ENCODE peak calls at places on chromosomes 11 and 22, in seven cellular contexts. P, L, J, H, Z, N and W are unnamed samples. For H3K4me1 and H3K36me3, the result is how much of the 10 kb centered on the place peaks cover.

GRCh38 chr11:35126000-35126878 is 12.7 kb upstream of the CD44 start:
- DNase-seq in L (no peak), P (peak), Z (no peak), N (no peak), H (no peak), J (no peak), W (no peak)

GRCh38 chr11:68214173-68215086 is 1.3 kb upstream of the KMT5B start:
- DNase-seq in N (peak), H (peak), L (no peak), J (no peak), Z (no peak), P (no peak), W (peak)

GRCh38 chr11:19466314-19466713 is 225.6 kb upstream of the E2F8 start:
- DNase-seq in N (no peak), H (no peak), L (no peak), J (no peak), Z (no peak), P (no peak), W (no peak)

GRCh38 chr11:99423435-99423983 is 402.8 kb downstream of the CNTN5 start:
- DNase-seq in N (no peak), L (peak), P (no peak), Z (no peak), J (no peak), H (no peak), W (no peak)

GRCh38 chr22:32607086-32607485 is 132.5 kb downstream of the FBXO7 start:
- DNase-seq in H (no peak), J (no peak), N (no peak), L (no peak), Z (no peak), P (no peak), W (no peak)

GRCh38 chr11:58075781-58076180 is 45.0 kb downstream of the OR6Q1 start:
- DNase-seq in J (no peak), P (no peak), L (no peak), Z (no peak), N (no peak), H (no peak), W (no peak)

GRCh38 chr11:19437760-19438159 is 197.0 kb upstream of the E2F8 start:
- DNase-seq in N (no peak), H (no peak), J (no peak), P (no peak), Z (no peak), L (no peak), W (no peak)

GRCh38 chr11:98964146-98964545 is 56.6 kb upstream of the CNTN5 start:
- DNase-seq in N (no peak), Z (no peak), H (no peak), P (no peak), L (no peak), J (no peak), W (no peak)

GRCh38 chr11:17733261-17733660 is 1.3 kb upstream of the KCNC1 start:
- DNase-seq in J (no peak), P (no peak), N (no peak), Z (no peak), H (no peak), L (no peak), W (no peak)

GRCh38 chr11:72573380-72573949 is 100.8 kb downstream of the PDE2A start:
- DNase-seq in J (no peak), P (peak), H (peak), N (no peak), L (peak), Z (no peak), W (peak)

GRCh38 chr11:88348870-88349269 is 11.3 kb upstream of the CTSC start:
- DNase-seq in N (no peak), Z (no peak), H (no peak), J (no peak), P (no peak), L (no peak), W (no peak)

GRCh38 chr11:117809236-117810055 is 12.4 kb upstream of the DSCAML1 start:
- DNase-seq in Z (peak), N (peak), L (peak), H (peak), J (no peak), P (peak), W (peak)

GRCh38 chr11:118084247-118084646 is 2.5 kb downstream of the SMIM35 start:
- DNase-seq in Z (no peak), P (no peak), L (no peak), H (peak), N (peak), J (no peak), W (no peak)

GRCh38 chr11:109338131-109338530 is 83.9 kb upstream of the C11orf87 start:
- DNase-seq in P (no peak), N (no peak), L (no peak), Z (no peak), H (no peak), J (no peak), W (no peak)

GRCh38 chr22:47835726-47836125 is 1073.3 kb downstream of the TBC1D22A start:
- DNase-seq in P (no peak), J (no peak), L (no peak), H (no peak), Z (no peak), N (no peak), W (no peak)

GRCh38 chr11:19602906-19603305 is 109.7 kb upstream of the NAV2 start:
- DNase-seq in N (no peak), Z (no peak), J (no peak), H (no peak), L (no peak), P (no peak), W (no peak)

GRCh38 chr22:48389916-48390315 is 1437.8 kb downstream of the BRD1 start:
- DNase-seq in P (no peak), N (peak), H (no peak), L (no peak), Z (no peak), J (no peak), W (no peak)

GRCh38 chr22:27331526-27332281 is 469.9 kb downstream of the MN1 start:
- DNase-seq in N (no peak), Z (no peak), L (no peak), H (peak), P (no peak), J (peak), W (peak)

GRCh38 chr11:69022268-69022667 is 9.2 kb upstream of the MRGPRF start:
- DNase-seq in P (no peak), H (no peak), J (no peak), Z (no peak), L (no peak), N (no peak), W (no peak)

GRCh38 chr11:82680252-82680651 is 53.4 kb downstream of the FAM181B start:
- DNase-seq in H (peak), Z (no peak), P (no peak), L (no peak), J (no peak), N (peak), W (peak)

GRCh38 chr22:34592341-34592740 is 473.6 kb upstream of the ISX start:
- DNase-seq in P (no peak), H (no peak), J (no peak), N (no peak), Z (no peak), L (no peak), W (no peak)

GRCh38 chr11:11279956-11280689 is 72.9 kb downstream of the CSNK2A3 start:
- DNase-seq in H (peak), L (peak), J (no peak), P (no peak), Z (no peak), N (no peak), W (no peak)

GRCh38 chr11:111514216-111515031 is at the start of gene HOATZ:
- DNase-seq in P (peak), H (no peak), J (no peak), Z (no peak), L (peak), N (no peak), W (no peak)

GRCh38 chr11:92409347-92409746 is 184.7 kb downstream of the FAT3 start:
- DNase-seq in L (no peak), P (no peak), Z (no peak), N (no peak), J (no peak), H (no peak), W (no peak)

GRCh38 chr11:888290-889212 is 22.1 kb downstream of the CHID1 start:
- DNase-seq in H (no peak), J (no peak), Z (no peak), P (no peak), L (no peak), N (no peak), W (no peak)

GRCh38 chr11:69220581-69221051 is 64.9 kb downstream of the SMIM38 start:
- DNase-seq in J (no peak), L (no peak), Z (no peak), H (no peak), N (no peak), P (no peak), W (peak)

GRCh38 chr22:38935616-38936015 is 21.8 kb upstream of the APOBEC3A start:
- DNase-seq in Z (no peak), H (no peak), L (no peak), P (no peak), N (no peak), J (no peak), W (no peak)

GRCh38 chr11:111387318-111387863 is 8.3 kb upstream of the POU2AF1 start:
- DNase-seq in Z (no peak), J (no peak), N (peak), H (peak), P (no peak), L (no peak), W (no peak)

GRCh38 chr22:23283591-23284503 is 103.5 kb downstream of the BCR start:
- DNase-seq in Z (no peak), L (no peak), H (no peak), N (no peak), P (no peak), J (no peak), W (no peak)

GRCh38 chr11:94417386-94417987 is 16.3 kb upstream of the GPR83 start:
- DNase-seq in H (peak), P (peak), Z (no peak), L (no peak), N (no peak), J (no peak), W (peak)

GRCh38 chr22:24380220-24381218 is 46.9 kb upstream of the ADORA2A start:
- DNase-seq in J (no peak), H (no peak), N (no peak), P (no peak), Z (no peak), L (no peak), W (no peak)

GRCh38 chr22:41910050-41910598 is 4.8 kb downstream of the SHISA8 start:
- DNase-seq in L (no peak), P (no peak), Z (no peak), N (no peak), J (no peak), H (no peak), W (no peak)

GRCh38 chr11:14854057-14854456 is 38.0 kb downstream of the CYP2R1 start:
- DNase-seq in P (no peak), N (no peak), J (no peak), L (no peak), H (no peak), Z (no peak), W (no peak)

GRCh38 chr11:78078218-78079167 is 1.2 kb downstream of the NDUFC2 start:
- DNase-seq in H (no peak), N (no peak), P (no peak), J (no peak), L (no peak), Z (no peak), W (no peak)

GRCh38 chr11:78076733-78077403 is 2.8 kb downstream of the NDUFC2 start:
- DNase-seq in J (no peak), P (no peak), Z (no peak), H (no peak), L (no peak), N (no peak), W (no peak)

GRCh38 chr11:78071717-78072116 is 7.9 kb downstream of the NDUFC2 start:
- DNase-seq in N (no peak), H (no peak), Z (no peak), J (no peak), L (no peak), P (no peak), W (no peak)

GRCh38 chr11:78072455-78072854 is 7.2 kb downstream of the NDUFC2 start:
- DNase-seq in P (no peak), Z (no peak), J (no peak), H (no peak), L (no peak), N (no peak), W (no peak)

DNA sequence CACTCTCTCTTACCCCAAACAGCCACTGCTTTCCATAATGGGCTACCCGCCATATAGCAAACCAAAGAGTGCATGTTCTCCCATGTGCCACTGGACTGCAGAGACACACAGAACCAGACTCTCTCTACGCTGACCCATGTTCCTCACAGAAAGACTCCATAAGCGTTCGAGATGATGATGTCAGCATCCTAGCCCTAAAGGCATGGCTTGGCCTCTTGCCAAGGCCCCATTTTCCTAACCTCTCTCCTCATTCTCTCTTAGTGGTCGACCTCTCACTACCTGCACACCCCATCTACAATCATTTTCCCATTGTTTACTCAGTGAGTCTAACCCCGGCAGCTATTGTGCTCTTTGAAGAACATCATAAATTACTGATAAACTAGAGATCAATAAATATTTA is 4.9 kb downstream of the NDUFC2 start:
- DNase-seq in P (no peak), H (no peak), J (no peak), N (no peak), Z (no peak), L (no peak), W (no peak)
- H3K4me1 ChIP-seq in P (under half), H (under half), J (under half), N (under half), Z (under half), L (under half), W (under half)

DNA sequence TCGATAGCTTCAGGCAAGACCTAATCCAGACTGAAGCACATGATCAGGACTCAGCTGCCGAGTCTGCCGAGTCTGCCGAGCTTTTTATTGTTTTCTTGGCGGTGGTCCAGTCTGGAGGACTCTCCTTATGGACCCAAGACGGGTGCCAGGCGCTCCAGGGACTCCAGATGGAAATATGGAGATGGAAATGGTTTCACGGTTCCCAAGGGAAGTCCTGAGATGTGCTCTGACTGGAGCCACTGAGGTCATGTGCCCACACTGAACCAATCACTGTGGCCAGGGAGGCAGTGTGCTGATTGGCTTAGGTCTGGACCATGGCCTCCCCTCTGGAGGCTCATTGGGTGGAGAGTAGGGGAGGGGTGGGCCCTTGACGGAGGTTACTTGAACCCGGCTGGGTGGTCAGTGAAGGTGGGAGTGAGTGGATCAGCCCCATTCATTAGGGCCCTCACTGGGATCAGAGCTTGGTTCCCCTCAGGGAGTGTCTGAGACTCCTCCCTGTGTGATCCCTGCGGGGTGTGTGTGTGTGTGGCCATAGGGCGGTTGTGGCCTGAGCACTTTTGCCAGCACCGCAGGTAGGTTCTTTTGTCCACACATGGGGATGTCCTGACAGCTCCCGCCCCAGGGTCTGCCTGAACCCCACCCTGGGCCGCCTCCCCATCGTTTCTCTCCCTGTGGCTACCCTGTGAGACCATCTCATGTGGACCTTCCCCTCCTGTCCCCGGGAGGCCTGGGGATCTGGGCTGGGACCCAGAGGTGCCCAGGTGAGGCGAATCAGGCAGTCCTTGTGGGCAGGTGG is 14.0 kb downstream of the RPS6KA4 start:
- DNase-seq in H (peak), N (no peak), P (no peak), J (no peak), Z (no peak), L (no peak), W (peak)
- H3K4me3 ChIP-seq in H (no peak), N (no peak), P (no peak), J (no peak), Z (no peak), L (no peak), W (peak)

GRCh38 chr22:50084085-50084484 is 1.1 kb downstream of the MLC1 start:
- DNase-seq in Z (no peak), L (no peak), N (no peak), J (no peak), P (no peak), H (no peak), W (no peak)

GRCh38 chr22:50082961-50083461 is 2.2 kb downstream of the MLC1 start:
- DNase-seq in L (no peak), J (no peak), P (no peak), Z (no peak), H (no peak), N (no peak), W (no peak)

GRCh38 chr22:50083462-50084081 is 1.7 kb downstream of the MLC1 start:
- DNase-seq in N (no peak), Z (no peak), L (no peak), P (no peak), H (no peak), J (no peak), W (no peak)

GRCh38 chr22:50081426-50082196 is 3.6 kb downstream of the MLC1 start:
- DNase-seq in N (no peak), Z (no peak), P (no peak), L (no peak), H (no peak), J (no peak), W (no peak)

GRCh38 chr22:50082197-50082715 is 3.0 kb downstream of the MLC1 start:
- DNase-seq in Z (no peak), P (no peak), L (no peak), J (no peak), N (no peak), H (no peak), W (no peak)
- H3K36me3 ChIP-seq in Z (under half), P (under half), L (under half), J (under half), N (under half), H (under half), W (under half)

GRCh38 chr11:60974726-60975125 is 3.2 kb downstream of the CD6 start:
- DNase-seq in Z (no peak), N (no peak), H (no peak), L (no peak), P (peak), J (no peak), W (no peak)
- H3K4me1 ChIP-seq in Z (under half), N (under half), H (under half), L (under half), P (half or more), J (under half), W (under half)

GRCh38 chr11:85809191-85809590 is 1.8 kb downstream of the SYTL2 start:
- DNase-seq in Z (no peak), L (no peak), H (no peak), J (no peak), P (no peak), N (no peak), W (peak)

GRCh38 chr11:85811624-85812023 is 683 bp upstream of the SYTL2 start:
- DNase-seq in Z (no peak), L (no peak), N (no peak), P (no peak), J (no peak), H (peak), W (no peak)

GRCh38 chr11:85810871-85811611 is at the start of gene SYTL2:
- DNase-seq in Z (peak), L (peak), N (peak), H (peak), P (peak), J (no peak), W (peak)

GRCh38 chr11:85809881-85810280 is 1.1 kb downstream of the SYTL2 start:
- DNase-seq in H (peak), Z (no peak), J (no peak), L (peak), N (peak), P (no peak), W (no peak)

DNA sequence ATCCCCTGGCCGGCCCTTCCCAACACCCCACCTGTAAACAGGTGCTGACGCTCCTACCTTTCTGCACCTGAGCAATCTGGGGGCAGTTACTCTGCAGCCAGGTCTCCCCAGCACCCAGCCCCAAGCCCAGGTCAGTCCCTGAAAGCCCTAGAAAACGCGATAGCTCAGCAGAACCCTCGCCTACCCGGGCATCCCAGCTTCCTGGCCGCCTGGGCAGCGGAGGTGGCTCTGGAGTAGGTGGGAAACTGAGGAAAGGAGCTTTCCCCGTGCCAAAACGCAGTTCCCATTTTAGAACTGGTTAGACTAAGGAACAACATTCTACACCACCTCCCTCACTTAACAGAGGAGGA is 445 bp downstream of the SYTL2 start:
- DNase-seq in L (no peak), N (no peak), H (no peak), Z (no peak), J (no peak), P (no peak), W (no peak)
- H3K4me3 ChIP-seq in L (peak), N (peak), H (peak), Z (peak), J (peak), P (peak), W (peak)

DNA sequence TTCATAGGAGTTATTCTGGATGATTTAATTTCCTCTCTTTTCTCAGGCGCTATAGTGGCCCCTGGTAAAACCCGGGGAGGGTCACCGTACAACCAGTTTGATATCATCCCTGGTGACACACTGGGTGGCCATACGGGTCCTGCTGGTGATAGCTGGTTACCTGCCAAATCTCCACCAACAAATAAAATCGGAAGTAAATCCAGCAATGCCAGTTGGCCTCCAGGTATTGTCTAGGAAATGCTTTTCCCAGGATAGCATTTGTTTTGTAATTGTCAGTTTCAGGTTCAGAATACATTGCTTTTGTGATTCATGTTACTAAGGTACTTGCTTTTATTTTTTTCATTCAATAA is 35.6 kb upstream of the ADSL start:
- DNase-seq in L (no peak), J (no peak), N (no peak), Z (no peak), H (no peak), P (no peak), W (no peak)
- H3K36me3 ChIP-seq in L (half or more), J (under half), N (under half), Z (under half), H (under half), P (half or more), W (half or more)

GRCh38 chr11:59097113-59097708 is 9.8 kb upstream of the FAM111B start:
- DNase-seq in L (peak), J (no peak), Z (peak), H (peak), N (peak), P (peak), W (peak)

GRCh38 chr11:59106363-59107336 is at the start of gene FAM111B:
- DNase-seq in N (peak), P (peak), Z (peak), H (peak), J (peak), L (no peak), W (peak)

DNA sequence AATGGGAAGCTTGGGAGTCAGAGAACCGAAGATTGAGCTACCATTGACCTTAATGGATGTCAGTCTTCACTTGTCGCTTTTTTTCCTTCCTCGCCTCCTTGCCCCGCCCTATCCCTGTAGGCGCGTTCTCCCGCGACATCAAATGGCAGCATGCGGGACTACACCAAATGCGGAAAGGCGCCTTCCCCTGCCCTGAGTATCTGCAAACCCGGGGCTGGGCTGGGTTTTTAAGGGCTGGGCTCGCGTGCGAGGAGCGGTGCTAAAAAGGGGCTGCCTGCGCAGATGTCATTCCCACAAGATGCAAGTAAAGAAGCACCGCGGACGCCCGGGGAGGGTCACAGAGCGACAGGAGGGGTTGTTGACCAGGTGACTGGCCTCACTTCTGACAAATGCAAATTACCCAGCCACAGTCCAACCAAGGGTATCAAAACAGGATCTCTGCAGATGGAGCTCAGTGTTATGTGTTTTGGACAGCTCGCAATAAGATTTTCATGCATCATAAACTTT is 4.7 kb upstream of the FAM111B start:
- DNase-seq in H (peak), L (no peak), J (peak), Z (peak), P (peak), N (peak), W (no peak)
- H3K4me1 ChIP-seq in H (under half), L (under half), J (under half), Z (under half), P (under half), N (under half), W (under half)